ENCODE peak calls at places on chromosomes 7 and 10, in nine cellular contexts. One of them, this sample, is unnamed.

GRCh38 chr7:108384721-108385483 is 71.3 kb downstream of the NRCAM start:
- DNase-seq in HCT116: no peak
- DNase-seq in esophagus squamous epithelium: no peak
- DNase-seq in transverse colon: no peak
- DNase-seq in K562: no peak
- DNase-seq in A549: no peak
- DNase-seq in mammary epithelial cell: no peak
- DNase-seq in kidney: no peak
- DNase-seq in GM23338: peak; percentile 55
- DNase-seq in this sample: no peak

GRCh38 chr7:31122649-31123058 is 70.5 kb downstream of the ADCYAP1R1 start:
- DNase-seq in transverse colon: peak; percentile 49
- DNase-seq in A549: peak; percentile 46
- DNase-seq in K562: peak; percentile 77
- DNase-seq in HCT116: peak; percentile 79
- DNase-seq in mammary epithelial cell: peak; percentile 63
- DNase-seq in kidney: no peak
- DNase-seq in esophagus squamous epithelium: no peak
- DNase-seq in GM23338: peak; percentile 90
- DNase-seq in this sample: peak; percentile 66

GRCh38 chr10:53361281-53361680 is 588.7 kb upstream of the MBL2 start:
- DNase-seq in mammary epithelial cell: no peak
- DNase-seq in A549: no peak
- DNase-seq in kidney: no peak
- DNase-seq in K562: no peak
- DNase-seq in transverse colon: no peak
- DNase-seq in HCT116: no peak
- DNase-seq in GM23338: no peak
- DNase-seq in esophagus squamous epithelium: no peak
- DNase-seq in this sample: no peak

GRCh38 chr7:7164590-7164989 is 17.8 kb upstream of the C1GALT1 start:
- DNase-seq in transverse colon: no peak
- DNase-seq in mammary epithelial cell: no peak
- DNase-seq in GM23338: no peak
- DNase-seq in kidney: no peak
- DNase-seq in A549: no peak
- DNase-seq in HCT116: no peak
- DNase-seq in esophagus squamous epithelium: no peak
- DNase-seq in K562: no peak
- DNase-seq in this sample: no peak

GRCh38 chr10:73433538-73433867 is at the start of gene MSS51:
- DNase-seq in A549: no peak
- DNase-seq in esophagus squamous epithelium: no peak
- DNase-seq in transverse colon: no peak
- DNase-seq in kidney: no peak
- DNase-seq in HCT116: no peak
- DNase-seq in K562: no peak
- DNase-seq in GM23338: no peak
- DNase-seq in mammary epithelial cell: no peak
- DNase-seq in this sample: no peak

GRCh38 chr7:106038916-106039315 is 73.2 kb downstream of the SYPL1 start:
- DNase-seq in transverse colon: no peak
- DNase-seq in esophagus squamous epithelium: no peak
- DNase-seq in mammary epithelial cell: no peak
- DNase-seq in K562: no peak
- DNase-seq in kidney: no peak
- DNase-seq in HCT116: no peak
- DNase-seq in A549: no peak
- DNase-seq in GM23338: no peak
- DNase-seq in this sample: no peak

GRCh38 chr7:37786741-37787569 is 61.4 kb upstream of the NME8 start:
- DNase-seq in kidney: no peak
- DNase-seq in A549: no peak
- DNase-seq in esophagus squamous epithelium: no peak
- DNase-seq in HCT116: no peak
- DNase-seq in transverse colon: no peak
- DNase-seq in mammary epithelial cell: no peak
- DNase-seq in K562: no peak
- DNase-seq in GM23338: no peak
- DNase-seq in this sample: no peak

GRCh38 chr10:81820418-81820817 is 54.6 kb upstream of the NRG3 start:
- DNase-seq in mammary epithelial cell: no peak
- DNase-seq in transverse colon: no peak
- DNase-seq in A549: no peak
- DNase-seq in HCT116: no peak
- DNase-seq in GM23338: peak; percentile 73
- DNase-seq in kidney: no peak
- DNase-seq in K562: no peak
- DNase-seq in esophagus squamous epithelium: no peak
- DNase-seq in this sample: no peak

GRCh38 chr7:32957326-32958045 is at the start of gene FKBP9:
- DNase-seq in K562: peak; percentile 94
- DNase-seq in mammary epithelial cell: peak; percentile 79
- DNase-seq in HCT116: no peak
- DNase-seq in GM23338: peak; percentile 86
- DNase-seq in kidney: peak; percentile 94
- DNase-seq in esophagus squamous epithelium: no peak
- DNase-seq in transverse colon: peak; percentile 94
- DNase-seq in A549: peak; percentile 96
- DNase-seq in this sample: peak; percentile 68

GRCh38 chr10:33520223-33520622 is 185.8 kb upstream of the NRP1 start:
- DNase-seq in GM23338: no peak
- DNase-seq in esophagus squamous epithelium: no peak
- DNase-seq in A549: no peak
- DNase-seq in kidney: no peak
- DNase-seq in HCT116: no peak
- DNase-seq in K562: no peak
- DNase-seq in transverse colon: no peak
- DNase-seq in mammary epithelial cell: no peak
- DNase-seq in this sample: no peak

GRCh38 chr10:36538945-36539586 is 586.3 kb upstream of the ANKRD30A start:
- DNase-seq in K562: no peak
- DNase-seq in A549: no peak
- DNase-seq in kidney: no peak
- DNase-seq in HCT116: no peak
- DNase-seq in esophagus squamous epithelium: no peak
- DNase-seq in mammary epithelial cell: peak; percentile 73
- DNase-seq in transverse colon: no peak
- DNase-seq in GM23338: no peak
- DNase-seq in this sample: peak; percentile 57

GRCh38 chr10:86960003-86960862 is 1.8 kb downstream of the SNCG start:
- DNase-seq in transverse colon: peak; percentile 52
- DNase-seq in mammary epithelial cell: peak; percentile 49
- DNase-seq in esophagus squamous epithelium: no peak
- DNase-seq in A549: no peak
- DNase-seq in K562: peak; percentile 85
- DNase-seq in HCT116: peak; percentile 64
- DNase-seq in kidney: peak; percentile 76
- DNase-seq in GM23338: peak; percentile 89
- DNase-seq in this sample: peak; percentile 55

GRCh38 chr10:69229565-69229886 is 9.4 kb downstream of the HKDC1 start:
- DNase-seq in HCT116: no peak
- DNase-seq in mammary epithelial cell: no peak
- DNase-seq in esophagus squamous epithelium: no peak
- DNase-seq in transverse colon: no peak
- DNase-seq in kidney: no peak
- DNase-seq in K562: no peak
- DNase-seq in GM23338: no peak
- DNase-seq in A549: no peak
- DNase-seq in this sample: no peak

GRCh38 chr10:71512794-71513379 is 116.2 kb downstream of the CDH23 start:
- DNase-seq in A549: no peak
- DNase-seq in kidney: no peak
- DNase-seq in GM23338: no peak
- DNase-seq in K562: no peak
- DNase-seq in mammary epithelial cell: peak; percentile 59
- DNase-seq in HCT116: peak; percentile 6
- DNase-seq in esophagus squamous epithelium: no peak
- DNase-seq in transverse colon: no peak
- DNase-seq in this sample: peak; percentile 55

DNA sequence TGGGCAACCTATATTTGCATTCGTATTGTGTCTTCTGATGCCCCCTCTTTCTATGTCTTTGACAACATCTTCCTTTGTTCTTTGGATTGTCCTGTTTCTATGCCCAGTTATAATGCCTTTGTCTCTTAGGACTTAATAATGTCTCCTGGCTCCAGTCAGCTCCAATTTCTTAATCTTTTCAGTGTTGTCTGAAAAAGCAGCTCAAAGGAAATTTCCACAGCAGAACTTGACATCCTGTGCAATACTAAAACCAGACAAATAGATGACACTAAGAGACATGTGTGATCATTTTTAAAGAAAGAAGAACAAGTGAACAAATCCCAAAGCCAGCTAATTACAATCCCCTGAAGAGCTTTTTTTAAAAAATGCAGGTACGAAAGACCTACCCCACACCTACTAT is 47.7 kb upstream of the RNF148 start:
- DNase-seq in HCT116: no peak
- DNase-seq in K562: no peak
- DNase-seq in A549: no peak
- DNase-seq in transverse colon: no peak
- DNase-seq in esophagus squamous epithelium: no peak
- DNase-seq in kidney: no peak
- DNase-seq in GM23338: no peak
- DNase-seq in mammary epithelial cell: no peak
- DNase-seq in this sample: no peak
- H3K4me1 ChIP-seq in HCT116: no peaks in the 10 kb centered on the region
- H3K4me1 ChIP-seq in K562: no peaks in the 10 kb centered on the region
- H3K4me1 ChIP-seq in A549: no peaks in the 10 kb centered on the region
- H3K4me1 ChIP-seq in transverse colon: no peaks in the 10 kb centered on the region
- H3K4me1 ChIP-seq in esophagus squamous epithelium: no peaks in the 10 kb centered on the region
- H3K4me1 ChIP-seq in kidney: no peaks in the 10 kb centered on the region
- H3K4me1 ChIP-seq in GM23338: peaks cover 62% of the 10 kb centered on the region
- H3K4me1 ChIP-seq in mammary epithelial cell: no peaks in the 10 kb centered on the region
- H3K4me1 ChIP-seq in this sample: no peaks in the 10 kb centered on the region

GRCh38 chr10:93797825-93798224 is 40.1 kb downstream of the LGI1 start:
- DNase-seq in transverse colon: no peak
- DNase-seq in A549: no peak
- DNase-seq in mammary epithelial cell: no peak
- DNase-seq in esophagus squamous epithelium: no peak
- DNase-seq in K562: no peak
- DNase-seq in GM23338: no peak
- DNase-seq in kidney: no peak
- DNase-seq in HCT116: no peak
- DNase-seq in this sample: no peak
- H3K27ac ChIP-seq in transverse colon: no peak overlapping the region
- H3K27ac ChIP-seq in A549: no peak overlapping the region
- H3K27ac ChIP-seq in mammary epithelial cell: no peak overlapping the region
- H3K27ac ChIP-seq in esophagus squamous epithelium: no peak overlapping the region
- H3K27ac ChIP-seq in K562: no peak overlapping the region
- H3K27ac ChIP-seq in GM23338: no peak overlapping the region
- H3K27ac ChIP-seq in kidney: no peak overlapping the region
- H3K27ac ChIP-seq in HCT116: no peak overlapping the region
- H3K27ac ChIP-seq in this sample: no peak overlapping the region

GRCh38 chr7:150479023-150479716 is 28.7 kb downstream of the GIMAP8 start:
- DNase-seq in esophagus squamous epithelium: no peak
- DNase-seq in transverse colon: no peak
- DNase-seq in K562: no peak
- DNase-seq in GM23338: no peak
- DNase-seq in mammary epithelial cell: peak; percentile 91
- DNase-seq in kidney: no peak
- DNase-seq in A549: no peak
- DNase-seq in HCT116: no peak
- DNase-seq in this sample: peak; percentile 67

GRCh38 chr7:150476285-150476684 is 25.9 kb downstream of the GIMAP8 start:
- DNase-seq in mammary epithelial cell: peak; percentile 62
- DNase-seq in kidney: no peak
- DNase-seq in HCT116: no peak
- DNase-seq in transverse colon: no peak
- DNase-seq in esophagus squamous epithelium: no peak
- DNase-seq in GM23338: no peak
- DNase-seq in A549: no peak
- DNase-seq in K562: no peak
- DNase-seq in this sample: no peak

GRCh38 chr7:150471886-150472285 is 21.5 kb downstream of the GIMAP8 start:
- DNase-seq in kidney: no peak
- DNase-seq in K562: no peak
- DNase-seq in A549: no peak
- DNase-seq in GM23338: no peak
- DNase-seq in esophagus squamous epithelium: no peak
- DNase-seq in mammary epithelial cell: no peak
- DNase-seq in transverse colon: no peak
- DNase-seq in HCT116: no peak
- DNase-seq in this sample: no peak

GRCh38 chr7:150476819-150477631 is 26.6 kb downstream of the GIMAP8 start:
- DNase-seq in A549: no peak
- DNase-seq in K562: peak; percentile 43
- DNase-seq in esophagus squamous epithelium: no peak
- DNase-seq in HCT116: no peak
- DNase-seq in GM23338: no peak
- DNase-seq in kidney: no peak
- DNase-seq in transverse colon: no peak
- DNase-seq in mammary epithelial cell: peak; percentile 14
- DNase-seq in this sample: no peak

GRCh38 chr7:150473902-150474301 is 23.5 kb downstream of the GIMAP8 start:
- DNase-seq in A549: no peak
- DNase-seq in GM23338: peak; percentile 11
- DNase-seq in K562: no peak
- DNase-seq in HCT116: no peak
- DNase-seq in esophagus squamous epithelium: no peak
- DNase-seq in mammary epithelial cell: no peak
- DNase-seq in transverse colon: no peak
- DNase-seq in kidney: no peak
- DNase-seq in this sample: no peak
- H3K4me1 ChIP-seq in A549: no peaks in the 10 kb centered on the region
- H3K4me1 ChIP-seq in GM23338: no peaks in the 10 kb centered on the region
- H3K4me1 ChIP-seq in K562: no peaks in the 10 kb centered on the region
- H3K4me1 ChIP-seq in HCT116: peaks cover under 1% of the 10 kb centered on the region
- H3K4me1 ChIP-seq in esophagus squamous epithelium: peaks cover 5% of the 10 kb centered on the region
- H3K4me1 ChIP-seq in mammary epithelial cell: peaks cover 27% of the 10 kb centered on the region
- H3K4me1 ChIP-seq in transverse colon: no peaks in the 10 kb centered on the region
- H3K4me1 ChIP-seq in kidney: no peaks in the 10 kb centered on the region
- H3K4me1 ChIP-seq in this sample: peaks cover 6% of the 10 kb centered on the region

DNA sequence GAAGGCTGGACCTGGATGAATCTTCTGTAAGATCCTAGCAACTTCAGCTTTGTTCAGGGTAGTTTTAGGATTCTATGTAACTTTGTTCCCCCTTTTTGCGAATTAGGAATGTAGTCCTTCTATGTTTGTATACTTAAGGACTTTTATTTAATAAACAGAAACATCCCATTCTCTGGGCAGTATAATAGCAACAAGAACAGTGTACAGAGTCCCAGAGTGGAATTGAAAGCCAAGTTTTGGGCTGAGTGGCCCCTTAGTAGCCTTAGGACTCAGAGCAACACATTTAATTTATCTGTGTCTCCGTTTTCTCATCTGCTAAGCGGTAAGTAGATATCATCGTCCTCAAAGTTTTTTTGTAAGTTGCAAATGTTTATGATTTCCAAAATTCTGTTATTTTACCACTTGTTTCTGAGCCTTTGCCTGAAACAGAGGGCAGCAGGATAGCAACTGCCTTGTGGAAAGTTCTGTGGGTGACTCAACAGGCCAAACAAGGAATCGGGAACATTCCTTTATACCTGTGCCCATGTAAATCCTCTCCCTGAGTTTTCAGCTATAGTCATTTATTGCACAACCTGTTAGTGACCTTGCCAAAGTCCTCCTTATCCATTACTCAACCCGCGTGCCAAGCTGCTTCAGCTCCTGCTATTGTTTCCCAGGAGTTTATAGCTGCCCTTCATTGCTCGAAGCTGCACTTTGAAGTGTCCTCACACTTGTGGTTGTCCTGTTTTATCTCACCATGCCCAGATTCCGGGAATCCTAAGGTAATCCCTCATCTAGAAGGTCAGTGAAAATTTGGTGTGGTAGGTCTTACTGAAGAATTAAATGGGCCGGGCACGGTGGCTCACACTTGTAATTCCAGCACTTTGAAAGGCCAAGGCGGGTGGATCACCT is 199.1 kb upstream of the AHR start:
- DNase-seq in kidney: no peak
- DNase-seq in A549: peak; percentile 50
- DNase-seq in esophagus squamous epithelium: no peak
- DNase-seq in K562: no peak
- DNase-seq in mammary epithelial cell: peak; percentile 96
- DNase-seq in transverse colon: peak; percentile 74
- DNase-seq in GM23338: no peak
- DNase-seq in HCT116: peak; percentile 69
- DNase-seq in this sample: peak; percentile 93
- H3K27ac ChIP-seq in kidney: no peak overlapping the region
- H3K27ac ChIP-seq in A549: peak overlapping the region; percentile 81
- H3K27ac ChIP-seq in esophagus squamous epithelium: peak overlapping the region; percentile 66
- H3K27ac ChIP-seq in K562: no peak overlapping the region
- H3K27ac ChIP-seq in mammary epithelial cell: peak overlapping the region; percentile 94
- H3K27ac ChIP-seq in transverse colon: peak overlapping the region; percentile 40
- H3K27ac ChIP-seq in GM23338: no peak overlapping the region
- H3K27ac ChIP-seq in HCT116: no peak overlapping the region
- H3K27ac ChIP-seq in this sample: peak overlapping the region; percentile 8